ENCODE peak calls at places on chromosome 4, in seven cellular contexts. T is breast epithelium, F is colonic mucosa, C is left lung, R is body of pancreas, Z is lung, H is brain microvascular endothelial cell. W is an unnamed sample.

GRCh38 chr4:18684932-18685331 is 663.4 kb upstream of the LCORL start:
- DNase-seq in T (no peak), F (no peak), C (no peak), R (no peak), Z (no peak), H (peak; percentile 27), W (no peak)

GRCh38 chr4:131426023-131426758 is 1722.9 kb upstream of the PCDH10 start:
- DNase-seq in T (no peak), F (no peak), C (no peak), R (no peak), Z (no peak), H (no peak), W (no peak)

GRCh38 chr4:2787230-2788100 is 5.4 kb upstream of the SH3BP2 start:
- DNase-seq in T (no peak), F (peak; percentile 26), C (peak; percentile 63), R (no peak), Z (no peak), H (no peak), W (no peak)

GRCh38 chr4:103934178-103934789 is 214.5 kb upstream of the TACR3 start:
- DNase-seq in T (no peak), F (no peak), C (no peak), R (peak; percentile 45), Z (no peak), H (peak; percentile 16), W (no peak)

GRCh38 chr4:5609265-5610007 is 98.9 kb downstream of the EVC2 start:
- DNase-seq in T (no peak), F (no peak), C (no peak), R (no peak), Z (no peak), H (no peak), W (no peak)

GRCh38 chr4:63459329-63459728 is 949.9 kb downstream of the TECRL start:
- DNase-seq in T (no peak), F (no peak), C (no peak), R (no peak), Z (no peak), H (no peak), W (no peak)

GRCh38 chr4:148901075-148901705 is 459.0 kb upstream of the NR3C2 start:
- DNase-seq in T (no peak), F (no peak), C (no peak), R (no peak), Z (no peak), H (no peak), W (no peak)

GRCh38 chr4:3689006-3689405 is 77.2 kb upstream of the ADRA2C start:
- DNase-seq in T (no peak), F (no peak), C (peak; percentile 19), R (no peak), Z (no peak), H (no peak), W (no peak)

GRCh38 chr4:48343035-48343434 is 1.7 kb downstream of the SLAIN2 start:
- DNase-seq in T (no peak), F (no peak), C (no peak), R (no peak), Z (no peak), H (no peak), W (no peak)

GRCh38 chr4:172974586-172974985 is 194.0 kb upstream of the GALNT7 start:
- DNase-seq in T (no peak), F (no peak), C (no peak), R (no peak), Z (no peak), H (no peak), W (no peak)

DNA sequence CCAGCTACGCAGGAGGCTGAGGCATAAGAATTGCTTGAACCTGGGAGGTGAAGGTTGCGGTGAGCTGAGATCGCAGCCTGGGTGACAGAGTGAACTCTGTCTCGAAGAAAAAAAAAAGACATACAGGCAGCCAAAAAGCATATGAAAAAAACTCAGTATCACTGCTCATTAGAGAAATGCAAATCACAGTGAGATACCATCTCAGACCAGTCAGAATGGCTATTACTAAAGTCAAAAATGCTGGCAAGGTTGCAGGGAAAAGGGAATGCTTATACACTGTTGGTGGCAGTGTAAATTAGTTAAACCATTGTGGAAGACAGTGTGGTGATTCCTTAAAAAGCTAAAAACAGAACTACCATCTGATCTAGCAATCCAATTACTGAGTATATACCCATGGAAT is 123.1 kb downstream of the CHIC2 start:
- DNase-seq in T (no peak), F (no peak), C (no peak), R (no peak), Z (no peak), H (no peak), W (no peak)
- H3K27ac ChIP-seq in T (no peak overlapping the region), F (no peak overlapping the region), C (no peak overlapping the region), R (no peak overlapping the region), Z (no peak overlapping the region), H (no peak overlapping the region), W (no peak overlapping the region)

GRCh38 chr4:70425306-70425705 is 27.6 kb downstream of the OPRPN start:
- DNase-seq in T (no peak), F (no peak), C (no peak), R (no peak), Z (no peak), H (no peak), W (peak; percentile 53)
- H3K27me3 ChIP-seq in T (no peaks in the 10 kb centered on the region), F (no peaks in the 10 kb centered on the region), C (no peaks in the 10 kb centered on the region), R (no peaks in the 10 kb centered on the region), Z (no peaks in the 10 kb centered on the region), H (no peaks in the 10 kb centered on the region), W (no peaks in the 10 kb centered on the region)

GRCh38 chr4:56466910-56467283 is 520 bp upstream of the SRP72 start:
- DNase-seq in T (no peak), F (no peak), C (no peak), R (no peak), Z (no peak), H (no peak), W (peak; percentile 9)
- TF ChIP-seq CTCF in T (no peak), F (no peak), C (no peak), R (no peak), Z (no peak), H (no peak), W (no peak)

GRCh38 chr4:127783026-127783769 is 1.1 kb downstream of the HSPA4L start:
- DNase-seq in T (peak; percentile 81), F (peak; percentile 75), C (peak; percentile 66), R (peak; percentile 84), Z (peak; percentile 50), H (peak; percentile 54), W (peak; percentile 99)
- H3K27ac ChIP-seq in T (peak overlapping the region; percentile 88), F (peak overlapping the region; percentile 65), C (peak overlapping the region; percentile 31), R (peak overlapping the region; percentile 17), Z (peak overlapping the region; percentile 35), H (no peak overlapping the region), W (peak overlapping the region; percentile 97)

DNA sequence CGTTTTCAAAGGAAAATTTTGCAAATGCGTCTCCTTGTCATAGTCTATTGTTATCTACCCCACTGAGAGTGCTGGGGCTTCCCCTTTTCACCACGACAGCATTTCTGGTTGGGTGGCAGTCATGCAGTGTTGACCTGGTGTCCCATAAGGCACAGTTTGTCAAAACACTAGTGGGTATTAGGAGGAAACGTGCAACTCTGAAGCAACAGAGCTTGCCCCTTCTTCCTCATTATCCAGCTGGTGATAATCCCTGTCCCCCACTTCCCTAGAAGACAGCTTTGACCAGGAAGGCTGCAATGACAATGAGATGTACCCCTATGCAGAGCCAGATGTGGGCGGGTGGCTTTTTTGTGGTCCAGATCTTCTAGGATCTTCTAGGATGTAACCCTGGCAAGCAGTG is 1.8 kb downstream of the TBC1D1 start:
- DNase-seq in T (no peak), F (no peak), C (peak; percentile 52), R (no peak), Z (no peak), H (no peak), W (no peak)
- H3K27me3 ChIP-seq in T (no peaks in the 10 kb centered on the region), F (no peaks in the 10 kb centered on the region), C (peaks cover 11% of the 10 kb centered on the region), R (peaks cover 3% of the 10 kb centered on the region), Z (no peaks in the 10 kb centered on the region), H (no peaks in the 10 kb centered on the region), W (peaks cover 92% of the 10 kb centered on the region)

GRCh38 chr4:41218703-41219102 is 4.4 kb upstream of the APBB2 start:
- DNase-seq in T (no peak), F (no peak), C (no peak), R (no peak), Z (no peak), H (no peak), W (no peak)

GRCh38 chr4:41217373-41217772 is 3.0 kb upstream of the APBB2 start:
- DNase-seq in T (no peak), F (no peak), C (no peak), R (no peak), Z (no peak), H (no peak), W (no peak)

GRCh38 chr4:41215969-41216293 is 1.6 kb upstream of the APBB2 start:
- DNase-seq in T (no peak), F (no peak), C (no peak), R (no peak), Z (no peak), H (no peak), W (no peak)

GRCh38 chr4:41216294-41217019 is 2.1 kb upstream of the APBB2 start:
- DNase-seq in T (peak; percentile 57), F (peak; percentile 83), C (peak; percentile 77), R (peak; percentile 90), Z (peak; percentile 84), H (no peak), W (peak; percentile 80)

GRCh38 chr4:41217020-41217333 is 2.6 kb upstream of the APBB2 start:
- DNase-seq in T (no peak), F (no peak), C (no peak), R (no peak), Z (no peak), H (no peak), W (no peak)
- TF ChIP-seq CTCF in T (no peak), F (no peak), C (no peak), R (no peak), Z (no peak), H (no peak), W (no peak)

GRCh38 chr4:25749150-25749794 is 93.6 kb downstream of the SLC34A2 start:
- DNase-seq in T (no peak), F (no peak), C (no peak), R (no peak), Z (no peak), H (no peak), W (peak; percentile 39)
- H3K27ac ChIP-seq in T (no peak overlapping the region), F (no peak overlapping the region), C (no peak overlapping the region), R (peak overlapping the region; percentile 39), Z (no peak overlapping the region), H (no peak overlapping the region), W (no peak overlapping the region)

DNA sequence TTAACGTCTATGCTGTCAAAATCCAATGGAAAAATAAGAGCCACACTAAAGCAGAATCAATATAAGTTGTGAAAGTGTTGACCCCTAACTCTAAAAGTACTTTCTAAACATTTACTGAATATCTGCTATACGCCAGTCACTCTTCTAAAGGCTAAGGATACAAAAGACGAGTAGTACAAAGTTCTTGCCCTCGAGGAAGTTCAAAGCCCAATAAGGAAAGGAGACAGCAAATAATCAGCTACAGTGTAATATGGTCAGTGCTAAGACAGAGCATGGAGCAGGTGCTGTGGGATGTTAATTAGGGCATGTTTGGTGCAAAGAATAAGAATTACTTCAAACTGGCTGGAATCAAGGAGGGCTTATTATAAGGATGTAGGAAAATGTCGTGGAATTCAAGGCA is 31.6 kb upstream of the TMEM150C start:
- DNase-seq in T (no peak), F (no peak), C (no peak), R (no peak), Z (no peak), H (no peak), W (no peak)
- H3K27me3 ChIP-seq in T (no peaks in the 10 kb centered on the region), F (no peaks in the 10 kb centered on the region), C (peaks cover 7% of the 10 kb centered on the region), R (no peaks in the 10 kb centered on the region), Z (no peaks in the 10 kb centered on the region), H (peaks cover 14% of the 10 kb centered on the region), W (peaks cover 60% of the 10 kb centered on the region)